ENCODE peak calls at places on chromosomes 16 and 17, in ten cellular contexts. Y is HCT116, X is transverse colon, N is HepG2, D is upper lobe of left lung, R is endothelial cell of umbilical vein, J is stomach, E is Panc1, C is GM23338, Q is K562. O is an unnamed sample.

GRCh38 chr17:8719291-8720246 is 25.1 kb downstream of the CCDC42 start:
- DNase-seq in Y (no peak), X (no peak), N (no peak), D (no peak), R (no peak), J (no peak), E (no peak), C (no peak), Q (no peak), O (no peak)

GRCh38 chr17:29112780-29113295 is 67.4 kb downstream of the MYO18A start:
- DNase-seq in Y (no peak), X (no peak), N (no peak), D (no peak), R (no peak), J (peak), E (no peak), C (no peak), Q (no peak), O (no peak)

GRCh38 chr17:46088595-46088994 is 89.5 kb downstream of the STH start:
- DNase-seq in Y (no peak), X (no peak), N (no peak), D (no peak), R (no peak), J (no peak), E (no peak), C (no peak), Q (no peak), O (no peak)

GRCh38 chr17:56230660-56231059 is 77.4 kb downstream of the ANKFN1 start:
- DNase-seq in Y (no peak), X (no peak), N (no peak), D (no peak), R (no peak), J (no peak), E (no peak), C (no peak), Q (no peak), O (no peak)

GRCh38 chr17:64245218-64246145 is 17.6 kb downstream of the TEX2 start:
- DNase-seq in Y (no peak), X (no peak), N (no peak), D (no peak), R (no peak), J (no peak), E (no peak), C (no peak), Q (no peak), O (no peak)

GRCh38 chr17:76265624-76266243 is 586 bp downstream of the UBALD2 start:
- DNase-seq in Y (no peak), X (peak), N (no peak), D (peak), R (peak), J (peak), E (no peak), C (peak), Q (peak), O (peak)

GRCh38 chr16:58492735-58493134 is 7.2 kb upstream of the NDRG4 start:
- DNase-seq in Y (no peak), X (no peak), N (no peak), D (no peak), R (no peak), J (no peak), E (no peak), C (peak), Q (peak), O (no peak)

GRCh38 chr16:70341600-70341999 is 5.1 kb upstream of the DDX19A start:
- DNase-seq in Y (no peak), X (no peak), N (no peak), D (no peak), R (no peak), J (no peak), E (no peak), C (peak), Q (no peak), O (no peak)

GRCh38 chr16:88662222-88662842 is 559 bp downstream of the MVD start:
- DNase-seq in Y (no peak), X (peak), N (no peak), D (peak), R (no peak), J (no peak), E (no peak), C (peak), Q (peak), O (no peak)

GRCh38 chr16:30381351-30382041 is 865 bp downstream of the SEPTIN1 start:
- DNase-seq in Y (no peak), X (no peak), N (no peak), D (no peak), R (no peak), J (no peak), E (no peak), C (no peak), Q (peak), O (no peak)

GRCh38 chr16:15961060-15961511 is 11.7 kb downstream of the ABCC1 start:
- DNase-seq in Y (no peak), X (no peak), N (no peak), D (no peak), R (peak), J (no peak), E (no peak), C (no peak), Q (no peak), O (no peak)

GRCh38 chr17:43324205-43324893 is 74.4 kb upstream of the ARL4D start:
- DNase-seq in Y (no peak), X (no peak), N (no peak), D (no peak), R (peak), J (no peak), E (no peak), C (peak), Q (no peak), O (no peak)

GRCh38 chr16:50208460-50208931 is 55.4 kb downstream of the TENT4B start:
- DNase-seq in Y (no peak), X (no peak), N (peak), D (no peak), R (peak), J (no peak), E (no peak), C (no peak), Q (no peak), O (no peak)

GRCh38 chr16:81645303-81645702 is 133.8 kb upstream of the PLCG2 start:
- DNase-seq in Y (no peak), X (peak), N (no peak), D (peak), R (peak), J (no peak), E (no peak), C (no peak), Q (no peak), O (no peak)

GRCh38 chr17:75557075-75557851 is 30.3 kb upstream of the MYO15B start:
- DNase-seq in Y (no peak), X (peak), N (peak), D (no peak), R (no peak), J (peak), E (no peak), C (no peak), Q (peak), O (no peak)

GRCh38 chr16:81533175-81533507 is 88.5 kb downstream of the CMIP start:
- DNase-seq in Y (no peak), X (no peak), N (no peak), D (no peak), R (no peak), J (no peak), E (no peak), C (no peak), Q (no peak), O (no peak)

GRCh38 chr17:31674717-31675349 is 184.2 kb downstream of the COPRS start:
- DNase-seq in Y (no peak), X (no peak), N (no peak), D (no peak), R (no peak), J (no peak), E (no peak), C (no peak), Q (no peak), O (no peak)

GRCh38 chr17:72984145-72984924 is 108.2 kb downstream of the SLC39A11 start:
- DNase-seq in Y (peak), X (no peak), N (no peak), D (no peak), R (peak), J (no peak), E (no peak), C (no peak), Q (no peak), O (no peak)

GRCh38 chr16:17469011-17469741 is 1.6 kb downstream of the XYLT1 start:
- DNase-seq in Y (no peak), X (peak), N (no peak), D (no peak), R (no peak), J (no peak), E (no peak), C (no peak), Q (no peak), O (no peak)

GRCh38 chr16:28986492-28986891 is 1.6 kb downstream of the LAT start:
- DNase-seq in Y (no peak), X (no peak), N (no peak), D (no peak), R (no peak), J (no peak), E (no peak), C (no peak), Q (no peak), O (no peak)

GRCh38 chr17:36017799-36018198 is at the start of gene CCL23:
- DNase-seq in Y (no peak), X (no peak), N (no peak), D (no peak), R (peak), J (no peak), E (no peak), C (no peak), Q (no peak), O (peak)

GRCh38 chr17:47888293-47888692 is 7.7 kb upstream of the SP2 start:
- DNase-seq in Y (no peak), X (no peak), N (no peak), D (no peak), R (no peak), J (no peak), E (no peak), C (no peak), Q (no peak), O (no peak)

GRCh38 chr16:48507886-48508285 is 102.1 kb downstream of the N4BP1 start:
- DNase-seq in Y (no peak), X (no peak), N (no peak), D (no peak), R (no peak), J (no peak), E (no peak), C (no peak), Q (no peak), O (no peak)

GRCh38 chr17:67243284-67243683 is 1.7 kb downstream of the HELZ start:
- DNase-seq in Y (no peak), X (no peak), N (no peak), D (no peak), R (no peak), J (no peak), E (no peak), C (no peak), Q (no peak), O (no peak)

GRCh38 chr16:30472328-30472942 is at the start of gene ITGAL:
- DNase-seq in Y (no peak), X (peak), N (no peak), D (no peak), R (no peak), J (peak), E (no peak), C (no peak), Q (no peak), O (peak)

GRCh38 chr17:48799069-48799710 is 17.8 kb downstream of the TTLL6 start:
- DNase-seq in Y (no peak), X (no peak), N (peak), D (no peak), R (no peak), J (no peak), E (no peak), C (no peak), Q (no peak), O (no peak)

DNA sequence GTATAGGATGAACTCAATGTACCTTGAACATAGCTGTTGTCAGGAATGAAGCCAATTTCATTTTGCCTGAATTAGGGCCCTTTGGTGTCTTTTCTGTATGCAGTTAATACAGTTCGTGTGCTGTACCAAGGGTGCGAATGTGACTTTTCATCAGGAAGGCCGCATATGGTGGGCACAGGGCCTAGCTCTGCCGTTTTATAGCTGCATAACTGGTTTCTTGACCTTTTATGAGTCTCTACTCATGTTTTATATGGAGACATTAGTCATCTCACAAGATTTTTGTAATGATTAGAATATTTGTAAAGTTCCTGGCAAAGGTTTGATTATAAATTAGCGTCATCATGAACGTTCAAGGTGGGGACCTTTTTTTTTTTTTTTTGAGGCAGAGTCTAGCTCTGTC is 511.6 kb downstream of the MAF start:
- DNase-seq in Y (no peak), X (no peak), N (no peak), D (no peak), R (no peak), J (no peak), E (no peak), C (no peak), Q (no peak), O (no peak)
- TF ChIP-seq POLR2AphosphoS5 in Y (no peak), X (no peak), N (no peak), D (no peak), R (no peak), J (no peak), E (no peak), C (no peak), Q (no peak), O (no peak)

GRCh38 chr17:80307994-80308671 is 47.5 kb downstream of the RNF213 start:
- DNase-seq in Y (no peak), X (no peak), N (no peak), D (no peak), R (no peak), J (no peak), E (no peak), C (no peak), Q (no peak), O (no peak)

GRCh38 chr17:80313160-80313829 is 52.6 kb downstream of the RNF213 start:
- DNase-seq in Y (no peak), X (no peak), N (no peak), D (no peak), R (no peak), J (no peak), E (no peak), C (no peak), Q (no peak), O (no peak)

GRCh38 chr17:80312621-80313135 is 52.0 kb downstream of the RNF213 start:
- DNase-seq in Y (no peak), X (no peak), N (no peak), D (no peak), R (no peak), J (no peak), E (no peak), C (no peak), Q (no peak), O (no peak)

GRCh38 chr17:80311216-80311827 is 50.7 kb downstream of the RNF213 start:
- DNase-seq in Y (no peak), X (no peak), N (no peak), D (no peak), R (no peak), J (no peak), E (no peak), C (no peak), Q (no peak), O (no peak)

DNA sequence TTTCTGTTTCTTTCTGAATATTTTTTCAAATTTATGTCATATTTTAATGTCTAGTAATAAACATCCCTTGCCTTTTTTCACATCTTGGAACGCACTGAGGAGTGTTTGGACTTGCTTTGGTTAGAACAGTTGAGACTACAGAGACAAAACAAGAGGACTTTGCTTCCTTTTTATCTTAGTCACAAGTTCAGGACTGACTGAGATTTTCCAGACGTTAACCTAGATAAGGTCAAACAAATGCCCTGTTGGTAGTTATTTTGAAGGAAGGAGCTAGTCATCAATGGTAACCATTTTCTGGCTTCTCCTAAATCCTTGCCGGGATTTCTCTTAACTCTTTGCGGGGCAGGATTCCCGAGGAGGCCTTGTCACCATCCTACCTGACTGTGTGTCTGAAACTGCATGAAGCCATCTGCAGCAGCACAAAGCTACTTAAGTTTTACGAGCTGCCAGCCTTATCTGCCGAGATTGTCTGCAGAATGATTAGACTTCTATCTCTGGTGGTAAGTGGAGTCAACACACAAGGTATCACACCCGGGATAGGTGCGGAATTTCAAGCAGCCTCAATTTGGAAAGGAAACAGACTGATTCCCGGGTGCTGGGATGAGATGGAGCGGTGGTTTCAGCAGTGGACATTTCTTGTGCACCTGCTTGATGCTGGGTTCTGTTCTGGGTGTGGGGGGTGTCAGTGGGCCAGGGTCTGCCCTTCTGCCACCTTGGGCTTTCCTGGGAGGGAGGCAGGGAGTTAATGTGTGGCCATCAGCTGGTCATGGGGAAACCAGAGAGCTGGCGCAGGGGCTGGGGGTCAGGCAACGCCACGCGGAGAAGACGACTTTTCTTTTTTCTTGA is 48.2 kb downstream of the RNF213 start:
- DNase-seq in Y (no peak), X (no peak), N (no peak), D (no peak), R (no peak), J (no peak), E (no peak), C (no peak), Q (no peak), O (no peak)
- TF ChIP-seq POLR2AphosphoS5 in Y (no peak), X (no peak), N (no peak), D (no peak), R (no peak), J (no peak), E (no peak), C (no peak), Q (no peak), O (no peak)

GRCh38 chr16:11546522-11547485 is 39.9 kb downstream of the LITAF start:
- DNase-seq in Y (no peak), X (no peak), N (no peak), D (no peak), R (no peak), J (no peak), E (no peak), C (no peak), Q (no peak), O (no peak)
- TF ChIP-seq POLR2AphosphoS5 in Y (no peak), X (peak), N (no peak), D (no peak), R (no peak), J (no peak), E (no peak), C (no peak), Q (no peak), O (no peak)

DNA sequence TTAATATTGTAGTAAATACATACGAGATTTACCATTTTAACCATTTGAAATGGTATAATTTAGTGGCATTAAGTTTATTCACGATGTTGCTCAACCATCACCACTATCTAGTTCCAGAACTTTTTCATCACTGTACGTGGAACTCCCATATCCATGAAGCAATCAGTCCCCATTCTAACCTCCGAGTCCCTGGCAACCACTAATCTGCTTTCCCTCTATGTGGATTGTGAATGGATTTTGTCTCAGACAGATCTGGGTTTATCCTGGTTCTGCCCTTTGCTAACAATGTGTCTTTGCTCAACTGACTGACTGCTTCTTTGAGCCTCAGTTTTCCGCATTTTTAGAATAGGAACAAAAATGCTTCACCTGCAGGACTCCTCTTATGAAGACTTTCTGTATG is 51.4 kb downstream of the TANGO6 start:
- DNase-seq in Y (no peak), X (no peak), N (no peak), D (no peak), R (no peak), J (no peak), E (no peak), C (no peak), Q (no peak), O (no peak)
- TF ChIP-seq POLR2AphosphoS5 in Y (no peak), X (no peak), N (no peak), D (no peak), R (no peak), J (no peak), E (no peak), C (no peak), Q (no peak), O (no peak)

DNA sequence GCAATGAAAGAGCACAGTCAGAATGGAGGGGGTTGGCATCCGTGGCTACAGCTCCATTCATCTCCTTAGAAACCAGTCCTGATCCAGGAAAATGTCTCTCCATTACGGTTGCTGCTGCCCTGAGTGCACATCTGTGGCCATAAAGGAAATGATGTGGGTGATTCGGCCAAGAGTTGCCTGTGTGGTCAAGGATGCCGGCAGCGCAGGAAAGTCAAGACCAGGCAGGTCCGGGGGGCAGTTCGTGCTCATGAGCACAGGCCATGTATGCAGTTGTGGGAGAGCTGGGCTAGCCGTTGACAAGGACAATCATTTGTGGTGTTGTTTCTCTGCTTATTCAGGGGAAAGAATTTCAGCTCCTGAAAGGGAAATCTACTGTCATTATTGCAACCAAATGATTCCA is 6.0 kb downstream of the XAF1 start:
- DNase-seq in Y (no peak), X (no peak), N (no peak), D (no peak), R (no peak), J (no peak), E (no peak), C (no peak), Q (no peak), O (no peak)
- TF ChIP-seq POLR2AphosphoS5 in Y (no peak), X (no peak), N (no peak), D (no peak), R (no peak), J (no peak), E (no peak), C (no peak), Q (no peak), O (no peak)

DNA sequence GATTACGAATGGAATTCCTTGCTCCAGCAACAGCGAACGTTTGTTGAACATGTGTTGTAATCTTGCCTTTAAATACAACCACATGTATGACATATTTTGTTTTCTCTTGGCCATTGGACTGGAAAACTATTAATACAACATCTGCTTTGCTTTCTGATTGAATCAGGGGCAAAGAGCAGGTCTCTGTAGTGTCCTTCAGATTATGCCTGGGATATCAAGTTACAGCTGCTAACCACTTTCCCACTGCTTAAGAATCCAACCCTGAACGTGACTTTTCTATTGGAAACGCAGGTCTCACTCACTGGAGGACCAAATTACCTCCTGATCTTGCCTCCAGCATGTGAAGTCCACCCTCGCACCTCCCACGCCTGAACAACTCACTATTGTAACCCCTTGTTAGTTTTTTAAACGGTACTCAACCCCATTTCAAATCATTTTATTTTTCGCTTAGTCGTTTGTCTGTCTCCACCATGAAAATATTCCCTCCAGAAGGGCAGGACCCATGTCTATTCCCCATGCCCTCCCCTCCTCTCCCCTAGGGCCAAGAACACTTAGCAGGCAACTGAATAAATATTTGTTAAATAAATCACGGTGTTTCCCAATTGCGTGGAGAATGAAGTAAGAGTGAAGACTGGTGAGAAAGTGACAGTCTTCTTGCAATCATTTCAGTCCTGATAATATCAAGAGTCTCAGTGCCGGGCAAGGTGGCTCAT is 57.4 kb upstream of the MRTFB start:
- DNase-seq in Y (no peak), X (no peak), N (peak), D (no peak), R (peak), J (no peak), E (peak), C (peak), Q (no peak), O (no peak)
- TF ChIP-seq POLR2AphosphoS5 in Y (no peak), X (peak), N (no peak), D (peak), R (no peak), J (peak), E (no peak), C (no peak), Q (no peak), O (no peak)